ENCODE peak calls at places on chromosomes 2 and 18, in five cellular contexts. Y is ovary, D is erythroblast, E is spleen, G is IMR-90. S is an unnamed sample.

GRCh38 chr18:7452331-7452730 is 114.8 kb upstream of the PTPRM start:
- DNase-seq in Y (no peak), D (peak), E (no peak), G (peak), S (peak)

GRCh38 chr18:45540146-45540545 is 75.1 kb upstream of the SLC14A2 start:
- DNase-seq in Y (no peak), D (no peak), E (no peak), G (no peak), S (no peak)

GRCh38 chr2:239791727-239792648 is 233.2 kb downstream of the NDUFA10 start:
- DNase-seq in Y (no peak), D (no peak), E (no peak), G (no peak), S (no peak)

GRCh38 chr18:30387401-30387800 is 655.1 kb downstream of the DSC3 start:
- DNase-seq in Y (no peak), D (peak), E (no peak), G (no peak), S (no peak)

GRCh38 chr18:13612111-13612997 is 114.0 kb downstream of the FAM210A start:
- DNase-seq in Y (no peak), D (no peak), E (peak), G (no peak), S (no peak)

GRCh38 chr2:230866704-230867561 is 2.2 kb downstream of the ITM2C start:
- DNase-seq in Y (peak), D (peak), E (peak), G (peak), S (peak)

GRCh38 chr2:29519996-29520395 is 401.4 kb downstream of the ALK start:
- DNase-seq in Y (no peak), D (no peak), E (no peak), G (peak), S (no peak)

GRCh38 chr2:67393237-67393636 is 3.9 kb upstream of the ETAA1 start:
- DNase-seq in Y (no peak), D (no peak), E (no peak), G (peak), S (no peak)

GRCh38 chr2:136495636-136496035 is 269.7 kb upstream of the THSD7B start:
- DNase-seq in Y (no peak), D (no peak), E (no peak), G (no peak), S (no peak)

GRCh38 chr18:31077883-31078282 is 24.3 kb downstream of the DSC2 start:
- DNase-seq in Y (no peak), D (no peak), E (no peak), G (no peak), S (no peak)

GRCh38 chr18:10131036-10131774 is 217.4 kb downstream of the VAPA start:
- DNase-seq in Y (no peak), D (no peak), E (no peak), G (no peak), S (no peak)

GRCh38 chr2:62505109-62505508 is 886 bp downstream of the TMEM17 start:
- DNase-seq in Y (no peak), D (peak), E (no peak), G (no peak), S (no peak)

GRCh38 chr2:231411237-231411636 is 15.7 kb downstream of the B3GNT7 start:
- DNase-seq in Y (no peak), D (no peak), E (no peak), G (no peak), S (no peak)

GRCh38 chr2:12396699-12397098 is 320.0 kb upstream of the TRIB2 start:
- DNase-seq in Y (no peak), D (no peak), E (no peak), G (no peak), S (no peak)

GRCh38 chr2:36770542-36771287 is 74.2 kb downstream of the VIT start:
- DNase-seq in Y (no peak), D (peak), E (peak), G (peak), S (peak)

GRCh38 chr2:109000654-109001600 is 11.9 kb upstream of the EDAR start:
- DNase-seq in Y (no peak), D (no peak), E (no peak), G (no peak), S (no peak)

GRCh38 chr2:42369551-42370229 is 8.7 kb upstream of the COX7A2L start:
- DNase-seq in Y (no peak), D (no peak), E (no peak), G (no peak), S (no peak)

GRCh38 chr2:230384986-230385385 is 31.0 kb upstream of the SP100 start:
- DNase-seq in Y (no peak), D (no peak), E (no peak), G (no peak), S (no peak)

GRCh38 chr2:101831351-101831865 is 133.9 kb downstream of the MAP4K4 start:
- DNase-seq in Y (peak), D (peak), E (no peak), G (peak), S (no peak)

GRCh38 chr2:135948642-135949355 is 36.6 kb downstream of the DARS1 start:
- DNase-seq in Y (no peak), D (no peak), E (no peak), G (peak), S (peak)

GRCh38 chr18:48840491-48840877 is 110.3 kb downstream of the SMAD7 start:
- DNase-seq in Y (no peak), D (no peak), E (peak), G (no peak), S (no peak)

GRCh38 chr18:51234117-51235010 is 36.9 kb upstream of the MEX3C start:
- DNase-seq in Y (no peak), D (no peak), E (no peak), G (no peak), S (no peak)

GRCh38 chr18:14971461-14972185 is 223.7 kb downstream of the ANKRD30B start:
- DNase-seq in Y (no peak), D (no peak), E (no peak), G (no peak), S (no peak)

GRCh38 chr2:186984966-186985365 is 136.0 kb upstream of the ZSWIM2 start:
- DNase-seq in Y (no peak), D (no peak), E (no peak), G (no peak), S (no peak)

GRCh38 chr2:145380436-145381017 is 860.6 kb upstream of the ZEB2 start:
- DNase-seq in Y (no peak), D (peak), E (no peak), G (peak), S (peak)

GRCh38 chr2:183511154-183511553 is 386.9 kb downstream of the NUP35 start:
- DNase-seq in Y (no peak), D (no peak), E (no peak), G (no peak), S (no peak)

GRCh38 chr18:78293516-78293915 is 686.1 kb upstream of the SALL3 start:
- DNase-seq in Y (no peak), D (no peak), E (no peak), G (no peak), S (no peak)

GRCh38 chr18:13500227-13500865 is 226.0 kb downstream of the FAM210A start:
- DNase-seq in Y (no peak), D (no peak), E (no peak), G (peak), S (peak)

GRCh38 chr18:22102948-22103663 is 66.3 kb upstream of the GATA6 start:
- DNase-seq in Y (no peak), D (no peak), E (no peak), G (no peak), S (no peak)

GRCh38 chr2:187964742-187965141 is 326.9 kb upstream of the GULP1 start:
- DNase-seq in Y (no peak), D (no peak), E (no peak), G (peak), S (no peak)

GRCh38 chr2:128557841-128558241 is 239.2 kb upstream of the HS6ST1 start:
- DNase-seq in Y (no peak), D (no peak), E (no peak), G (peak), S (no peak)

GRCh38 chr2:136378712-136379595 is 261.0 kb upstream of the CXCR4 start:
- DNase-seq in Y (no peak), D (peak), E (peak), G (peak), S (peak)

GRCh38 chr2:162582357-162582798 is 238.4 kb downstream of the GCA start:
- DNase-seq in Y (no peak), D (no peak), E (no peak), G (no peak), S (peak)

GRCh38 chr18:46160050-46160798 is 56.0 kb downstream of the HAUS1 start:
- DNase-seq in Y (no peak), D (no peak), E (no peak), G (no peak), S (no peak)

GRCh38 chr2:12493031-12493513 is 223.7 kb upstream of the TRIB2 start:
- DNase-seq in Y (peak), D (peak), E (no peak), G (peak), S (peak)

GRCh38 chr18:60649107-60649506 is 276.5 kb upstream of the MC4R start:
- DNase-seq in Y (no peak), D (no peak), E (no peak), G (no peak), S (no peak)

GRCh38 chr2:157876066-157876770 is at the start of gene ACVR1:
- DNase-seq in Y (peak), D (peak), E (peak), G (peak), S (peak)
- TF ChIP-seq POLR2A in Y (peak), D (no peak), E (no peak), G (peak), S (peak)

GRCh38 chr2:127408004-127408806 is 10.0 kb upstream of the PROC start:
- DNase-seq in Y (peak), D (peak), E (peak), G (peak), S (peak)
- TF ChIP-seq POLR2A in Y (no peak), D (peak), E (no peak), G (peak), S (peak)

DNA sequence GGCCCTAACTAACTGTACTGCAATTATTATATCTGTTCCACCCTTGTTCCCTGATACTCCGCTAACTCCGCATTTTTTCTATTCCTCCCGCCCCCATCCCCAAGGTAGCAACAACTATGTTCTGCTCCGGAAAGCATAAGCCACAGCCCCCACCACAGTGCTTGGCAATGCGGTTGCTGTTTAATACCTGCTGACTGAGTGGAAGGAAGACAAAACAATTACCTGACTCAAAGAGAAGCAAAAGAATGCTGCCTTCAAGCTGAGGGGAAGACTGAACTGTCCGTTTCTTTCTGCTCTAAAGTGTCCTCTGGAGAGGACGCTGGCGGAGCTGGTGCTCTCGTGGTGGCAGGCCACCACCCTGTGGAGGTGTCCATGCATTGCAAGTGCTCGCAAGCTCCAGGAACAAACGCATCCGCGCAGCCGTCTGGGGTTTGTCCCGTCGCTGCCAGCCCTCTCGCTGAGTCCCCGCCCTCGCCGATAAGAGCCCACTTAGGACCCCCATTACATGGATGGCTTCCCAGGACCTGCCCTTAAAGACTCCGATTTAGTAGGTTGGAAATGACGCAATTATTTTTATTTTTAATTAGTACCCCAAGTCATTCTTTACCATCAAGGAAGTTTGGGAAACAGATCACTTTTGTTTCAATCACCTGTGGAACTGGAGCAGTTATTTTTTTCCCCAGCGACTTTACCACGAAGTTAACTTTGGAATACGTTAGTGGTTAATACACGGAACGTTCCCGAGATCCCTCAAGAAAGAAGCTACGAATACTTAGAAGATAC is 1.6 kb upstream of the MYL12A start:
- DNase-seq in Y (peak), D (peak), E (peak), G (peak), S (peak)
- TF ChIP-seq POLR2A in Y (peak), D (no peak), E (no peak), G (peak), S (no peak)

DNA sequence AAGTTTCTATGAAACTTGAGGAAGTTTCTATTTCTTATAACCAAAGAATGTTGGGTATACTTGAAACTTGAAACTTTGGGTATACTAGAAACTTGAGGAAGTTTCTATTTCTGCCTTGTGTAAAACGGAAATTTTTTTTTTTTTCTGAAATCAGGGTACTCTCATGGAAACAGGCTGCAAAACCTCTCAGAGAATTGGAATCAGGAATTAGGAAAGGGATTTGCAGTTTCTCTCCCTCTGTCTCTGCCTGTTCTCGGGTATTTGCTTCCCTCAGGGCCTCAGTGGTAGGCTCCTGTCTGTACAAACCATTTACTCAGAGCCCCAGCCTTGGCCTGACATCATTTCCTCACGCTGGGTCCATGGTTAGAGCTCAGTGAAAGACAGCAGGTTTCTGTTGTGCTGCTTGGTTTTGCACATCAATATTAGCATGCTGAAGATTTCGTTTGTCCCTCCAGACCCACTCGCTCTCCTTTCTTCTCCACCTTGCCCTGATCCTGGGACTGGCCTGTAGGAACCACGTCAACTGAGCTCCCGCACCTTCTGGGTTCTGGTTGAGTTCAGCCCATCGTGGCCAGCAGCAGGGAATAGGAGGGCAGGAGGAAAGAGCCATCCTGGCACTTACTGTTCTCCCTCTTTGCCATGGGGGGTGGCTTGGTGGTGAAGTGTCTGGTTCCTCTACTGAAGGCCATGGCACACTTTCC is 106.4 kb downstream of the POLR1A start:
- DNase-seq in Y (no peak), D (no peak), E (peak), G (peak), S (no peak)
- TF ChIP-seq POLR2A in Y (no peak), D (no peak), E (no peak), G (no peak), S (no peak)

DNA sequence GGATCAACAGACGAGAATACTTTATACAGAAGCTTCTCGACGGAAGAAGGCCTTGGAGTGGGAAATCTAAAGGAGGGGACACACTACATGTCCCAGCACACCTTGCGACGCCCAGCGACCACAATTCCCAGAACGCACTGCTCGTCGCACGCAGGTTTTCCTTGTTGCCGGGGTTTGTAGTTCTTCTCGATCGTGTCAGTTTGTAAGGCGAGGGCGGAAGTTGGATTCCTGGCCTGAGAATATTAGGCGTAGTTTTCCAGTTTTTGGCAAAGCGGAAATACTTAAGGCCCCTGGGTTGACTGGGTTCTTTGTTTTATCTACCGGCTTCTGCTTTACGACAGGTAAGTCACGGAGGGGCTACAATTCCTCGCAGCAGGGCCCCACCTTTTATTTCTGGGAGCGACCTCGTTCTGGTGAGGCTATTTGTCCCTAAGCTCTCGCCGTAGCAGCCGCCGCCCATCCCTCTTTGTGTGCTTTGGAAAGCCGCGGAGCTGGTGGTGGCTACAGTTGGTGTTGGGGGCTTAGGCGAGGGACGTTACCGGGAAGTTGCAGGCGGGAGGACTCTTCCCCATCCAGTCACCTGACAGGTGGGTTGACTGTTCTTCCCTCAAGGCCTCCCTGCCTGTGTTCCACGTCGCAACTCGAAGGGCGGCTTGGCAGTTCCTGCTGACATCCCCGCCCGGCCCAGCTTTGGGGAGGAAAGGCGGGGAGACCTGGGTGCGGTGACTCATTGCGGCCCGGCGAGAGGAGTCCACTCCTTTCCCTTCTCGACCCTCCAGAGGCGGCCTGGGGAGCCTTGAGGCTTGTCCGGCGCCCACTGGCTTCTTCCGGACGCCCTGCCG is at the start of gene DYNC1I2:
- DNase-seq in Y (peak), D (peak), E (peak), G (peak), S (peak)
- TF ChIP-seq POLR2A in Y (no peak), D (peak), E (no peak), G (peak), S (peak)

DNA sequence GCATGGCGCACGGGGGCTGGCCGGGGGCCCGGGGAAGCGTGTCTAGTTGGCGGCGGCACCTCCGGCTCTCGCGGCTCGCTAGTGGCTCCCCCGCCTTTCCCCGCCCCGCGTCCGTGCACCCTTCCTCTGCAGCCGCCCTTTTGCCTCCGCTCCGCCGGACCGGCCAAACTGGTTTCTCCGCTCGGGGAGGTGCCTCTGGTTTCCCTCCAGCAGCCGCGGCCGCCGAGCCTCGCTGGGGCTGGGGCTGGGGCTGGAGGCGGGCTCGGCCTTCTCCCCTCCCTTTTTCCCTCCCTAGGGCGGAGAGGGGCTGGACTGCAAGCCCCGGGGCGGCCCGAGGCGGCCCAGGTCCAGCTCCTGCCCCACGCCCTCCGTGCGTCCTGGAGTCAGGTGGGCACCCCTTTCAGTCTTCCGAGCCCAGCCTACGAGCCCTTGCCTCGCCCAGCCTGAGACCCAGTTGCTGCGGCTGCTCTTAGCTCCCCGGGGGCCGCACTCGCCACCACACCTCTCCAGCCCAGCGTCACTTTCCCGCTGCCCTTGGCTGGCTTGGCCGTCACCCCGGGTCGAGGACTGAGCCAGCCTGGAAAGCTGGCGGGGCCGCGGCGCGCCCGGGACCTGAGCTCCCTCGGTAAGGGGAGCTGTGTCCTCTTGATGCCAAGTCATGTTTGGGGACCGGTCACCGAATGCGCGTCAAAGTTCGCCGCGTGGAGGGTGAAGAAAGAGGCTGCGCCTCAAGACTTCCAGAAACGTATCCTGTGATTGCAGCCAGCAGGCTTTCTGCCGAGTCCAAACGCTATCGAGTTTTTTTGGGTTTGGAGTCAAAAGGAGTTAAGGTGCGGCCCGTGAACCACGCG is at the start of gene ATP8B1:
- DNase-seq in Y (peak), D (peak), E (peak), G (peak), S (no peak)
- TF ChIP-seq POLR2A in Y (peak), D (no peak), E (no peak), G (peak), S (peak)

DNA sequence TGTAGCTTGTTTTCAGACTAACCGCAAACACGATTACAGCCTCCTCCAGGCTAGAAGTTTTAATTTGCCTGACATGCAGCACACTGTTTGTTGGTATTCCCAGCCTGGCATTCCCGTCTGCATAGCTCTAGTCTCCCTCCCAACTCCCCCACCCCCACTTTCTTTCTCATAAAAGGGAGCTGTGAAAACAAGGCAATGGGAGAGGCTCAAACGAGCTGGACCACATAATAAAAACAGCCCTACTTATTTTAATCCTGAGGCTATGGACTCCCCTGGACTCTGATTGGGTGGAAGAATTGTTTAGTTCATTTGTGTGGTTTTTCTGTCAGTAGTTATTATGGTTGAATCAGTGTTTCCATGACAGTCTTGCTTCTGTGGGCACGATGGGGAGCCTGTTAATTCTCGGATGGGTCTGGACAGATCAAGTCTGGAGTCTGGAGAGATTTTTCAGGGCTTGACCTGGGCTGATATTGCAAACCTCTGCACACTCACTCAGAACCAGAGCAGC is 1.2 kb downstream of the STON1 start:
- DNase-seq in Y (peak), D (no peak), E (no peak), G (peak), S (peak)
- TF ChIP-seq POLR2A in Y (no peak), D (no peak), E (no peak), G (no peak), S (no peak)

S was measured in H54.